ENCODE peak calls at places on chromosomes 6 and 20, in nine cellular contexts. One of them, this sample, is unnamed.

GRCh38 chr20:402496-402885 is 5.6 kb upstream of the RBCK1 start:
- DNase-seq in H9: no peak
- DNase-seq in GM20000: no peak
- DNase-seq in fibroblast of mammary gland: no peak
- DNase-seq in lower lobe of right lung: no peak
- DNase-seq in testis: no peak
- DNase-seq in fibroblast of the aortic adventitia: no peak
- DNase-seq in astrocyte of the spinal cord: no peak
- DNase-seq in B cell: no peak
- DNase-seq in this sample: no peak

GRCh38 chr20:46354920-46355654 is 46.8 kb upstream of the CDH22 start:
- DNase-seq in fibroblast of mammary gland: no peak
- DNase-seq in B cell: no peak
- DNase-seq in astrocyte of the spinal cord: no peak
- DNase-seq in fibroblast of the aortic adventitia: no peak
- DNase-seq in lower lobe of right lung: no peak
- DNase-seq in testis: no peak
- DNase-seq in GM20000: no peak
- DNase-seq in H9: no peak
- DNase-seq in this sample: no peak

GRCh38 chr6:12103158-12103557 is 91.0 kb downstream of the HIVEP1 start:
- DNase-seq in fibroblast of mammary gland: no peak
- DNase-seq in GM20000: no peak
- DNase-seq in lower lobe of right lung: no peak
- DNase-seq in testis: no peak
- DNase-seq in B cell: no peak
- DNase-seq in fibroblast of the aortic adventitia: no peak
- DNase-seq in H9: no peak
- DNase-seq in astrocyte of the spinal cord: no peak
- DNase-seq in this sample: no peak

GRCh38 chr6:149962461-149963211 is 1.1 kb upstream of the ULBP1 start:
- DNase-seq in astrocyte of the spinal cord: no peak
- DNase-seq in B cell: no peak
- DNase-seq in testis: no peak
- DNase-seq in H9: no peak
- DNase-seq in fibroblast of the aortic adventitia: no peak
- DNase-seq in lower lobe of right lung: no peak
- DNase-seq in GM20000: no peak
- DNase-seq in fibroblast of mammary gland: no peak
- DNase-seq in this sample: no peak

GRCh38 chr6:141963543-141964295 is 169.0 kb upstream of the GJE1 start:
- DNase-seq in fibroblast of mammary gland: peak; percentile 55
- DNase-seq in fibroblast of the aortic adventitia: no peak
- DNase-seq in lower lobe of right lung: no peak
- DNase-seq in astrocyte of the spinal cord: no peak
- DNase-seq in H9: no peak
- DNase-seq in testis: no peak
- DNase-seq in B cell: no peak
- DNase-seq in GM20000: no peak
- DNase-seq in this sample: no peak

GRCh38 chr6:17299222-17299621 is 18.1 kb downstream of the RBM24 start:
- DNase-seq in fibroblast of the aortic adventitia: no peak
- DNase-seq in GM20000: no peak
- DNase-seq in H9: no peak
- DNase-seq in astrocyte of the spinal cord: no peak
- DNase-seq in testis: no peak
- DNase-seq in B cell: no peak
- DNase-seq in lower lobe of right lung: no peak
- DNase-seq in fibroblast of mammary gland: no peak
- DNase-seq in this sample: no peak

GRCh38 chr6:155188707-155189496 is 74.9 kb upstream of the CLDN20 start:
- DNase-seq in testis: no peak
- DNase-seq in lower lobe of right lung: no peak
- DNase-seq in H9: no peak
- DNase-seq in astrocyte of the spinal cord: peak; percentile 97
- DNase-seq in fibroblast of mammary gland: peak; percentile 99
- DNase-seq in B cell: no peak
- DNase-seq in fibroblast of the aortic adventitia: peak; percentile 93
- DNase-seq in GM20000: no peak
- DNase-seq in this sample: peak; percentile 87

GRCh38 chr6:67212584-67212983 is 1422.5 kb upstream of the ADGRB3 start:
- DNase-seq in astrocyte of the spinal cord: no peak
- DNase-seq in testis: no peak
- DNase-seq in fibroblast of mammary gland: no peak
- DNase-seq in H9: no peak
- DNase-seq in B cell: no peak
- DNase-seq in lower lobe of right lung: no peak
- DNase-seq in fibroblast of the aortic adventitia: no peak
- DNase-seq in GM20000: no peak
- DNase-seq in this sample: no peak

GRCh38 chr20:305745-306144 is 8.4 kb downstream of the ZCCHC3 start:
- DNase-seq in lower lobe of right lung: no peak
- DNase-seq in H9: no peak
- DNase-seq in GM20000: no peak
- DNase-seq in fibroblast of the aortic adventitia: no peak
- DNase-seq in astrocyte of the spinal cord: no peak
- DNase-seq in testis: no peak
- DNase-seq in B cell: no peak
- DNase-seq in fibroblast of mammary gland: no peak
- DNase-seq in this sample: no peak

GRCh38 chr6:44258325-44258863 is 1.1 kb upstream of the SLC35B2 start:
- DNase-seq in fibroblast of mammary gland: no peak
- DNase-seq in B cell: no peak
- DNase-seq in lower lobe of right lung: no peak
- DNase-seq in fibroblast of the aortic adventitia: no peak
- DNase-seq in GM20000: peak; percentile 40
- DNase-seq in testis: no peak
- DNase-seq in H9: no peak
- DNase-seq in astrocyte of the spinal cord: no peak
- DNase-seq in this sample: no peak

GRCh38 chr6:160013987-160014868 is 45.3 kb downstream of the IGF2R start:
- DNase-seq in fibroblast of the aortic adventitia: no peak
- DNase-seq in lower lobe of right lung: no peak
- DNase-seq in testis: no peak
- DNase-seq in astrocyte of the spinal cord: peak; percentile 28
- DNase-seq in fibroblast of mammary gland: peak; percentile 47
- DNase-seq in B cell: no peak
- DNase-seq in H9: no peak
- DNase-seq in GM20000: no peak
- DNase-seq in this sample: no peak

GRCh38 chr6:35850209-35850608 is 45.1 kb downstream of the LHFPL5 start:
- DNase-seq in fibroblast of mammary gland: no peak
- DNase-seq in testis: no peak
- DNase-seq in B cell: no peak
- DNase-seq in GM20000: no peak
- DNase-seq in H9: no peak
- DNase-seq in fibroblast of the aortic adventitia: no peak
- DNase-seq in astrocyte of the spinal cord: no peak
- DNase-seq in lower lobe of right lung: no peak
- DNase-seq in this sample: no peak
- TF ChIP-seq CTCF in fibroblast of mammary gland: no peak
- TF ChIP-seq CTCF in testis: no peak
- TF ChIP-seq CTCF in B cell: no peak
- TF ChIP-seq CTCF in GM20000: no peak
- TF ChIP-seq CTCF in H9: no peak
- TF ChIP-seq CTCF in fibroblast of the aortic adventitia: no peak
- TF ChIP-seq CTCF in astrocyte of the spinal cord: no peak
- TF ChIP-seq CTCF in lower lobe of right lung: no peak
- TF ChIP-seq CTCF in this sample: no peak

GRCh38 chr20:57449398-57450354 is 58.5 kb downstream of the RBM38 start:
- DNase-seq in GM20000: no peak
- DNase-seq in lower lobe of right lung: no peak
- DNase-seq in B cell: no peak
- DNase-seq in fibroblast of the aortic adventitia: no peak
- DNase-seq in fibroblast of mammary gland: no peak
- DNase-seq in testis: no peak
- DNase-seq in H9: no peak
- DNase-seq in astrocyte of the spinal cord: no peak
- DNase-seq in this sample: no peak
- TF ChIP-seq CTCF in GM20000: no peak
- TF ChIP-seq CTCF in lower lobe of right lung: no peak
- TF ChIP-seq CTCF in B cell: no peak
- TF ChIP-seq CTCF in fibroblast of the aortic adventitia: no peak
- TF ChIP-seq CTCF in fibroblast of mammary gland: no peak
- TF ChIP-seq CTCF in testis: no peak
- TF ChIP-seq CTCF in H9: no peak
- TF ChIP-seq CTCF in astrocyte of the spinal cord: no peak
- TF ChIP-seq CTCF in this sample: no peak

GRCh38 chr6:84748331-84748730 is 16.1 kb downstream of the TBX18 start:
- DNase-seq in H9: no peak
- DNase-seq in fibroblast of the aortic adventitia: no peak
- DNase-seq in testis: no peak
- DNase-seq in fibroblast of mammary gland: no peak
- DNase-seq in GM20000: no peak
- DNase-seq in lower lobe of right lung: no peak
- DNase-seq in B cell: no peak
- DNase-seq in astrocyte of the spinal cord: no peak
- DNase-seq in this sample: no peak

GRCh38 chr6:84753173-84753572 is 11.2 kb downstream of the TBX18 start:
- DNase-seq in lower lobe of right lung: no peak
- DNase-seq in testis: no peak
- DNase-seq in fibroblast of the aortic adventitia: no peak
- DNase-seq in fibroblast of mammary gland: no peak
- DNase-seq in H9: no peak
- DNase-seq in astrocyte of the spinal cord: no peak
- DNase-seq in B cell: no peak
- DNase-seq in GM20000: no peak
- DNase-seq in this sample: no peak

GRCh38 chr6:84749181-84749580 is 15.2 kb downstream of the TBX18 start:
- DNase-seq in fibroblast of the aortic adventitia: no peak
- DNase-seq in lower lobe of right lung: no peak
- DNase-seq in fibroblast of mammary gland: no peak
- DNase-seq in testis: no peak
- DNase-seq in GM20000: no peak
- DNase-seq in astrocyte of the spinal cord: no peak
- DNase-seq in H9: no peak
- DNase-seq in B cell: no peak
- DNase-seq in this sample: no peak

GRCh38 chr6:84756466-84756865 is 7.9 kb downstream of the TBX18 start:
- DNase-seq in fibroblast of mammary gland: no peak
- DNase-seq in astrocyte of the spinal cord: no peak
- DNase-seq in testis: no peak
- DNase-seq in GM20000: no peak
- DNase-seq in B cell: no peak
- DNase-seq in fibroblast of the aortic adventitia: no peak
- DNase-seq in H9: no peak
- DNase-seq in lower lobe of right lung: no peak
- DNase-seq in this sample: no peak

GRCh38 chr6:84752118-84752850 is 12.1 kb downstream of the TBX18 start:
- DNase-seq in GM20000: no peak
- DNase-seq in H9: no peak
- DNase-seq in fibroblast of the aortic adventitia: no peak
- DNase-seq in fibroblast of mammary gland: peak; percentile 63
- DNase-seq in astrocyte of the spinal cord: peak; percentile 75
- DNase-seq in lower lobe of right lung: no peak
- DNase-seq in B cell: no peak
- DNase-seq in testis: no peak
- DNase-seq in this sample: peak; percentile 85
- TF ChIP-seq CTCF in GM20000: no peak
- TF ChIP-seq CTCF in H9: peak; percentile 28
- TF ChIP-seq CTCF in fibroblast of the aortic adventitia: no peak
- TF ChIP-seq CTCF in fibroblast of mammary gland: peak; percentile 27
- TF ChIP-seq CTCF in astrocyte of the spinal cord: peak; percentile 17
- TF ChIP-seq CTCF in lower lobe of right lung: no peak
- TF ChIP-seq CTCF in B cell: no peak
- TF ChIP-seq CTCF in testis: no peak
- TF ChIP-seq CTCF in this sample: peak; percentile 45

GRCh38 chr20:1422756-1423155 is 29.9 kb upstream of the FKBP1A start:
- DNase-seq in lower lobe of right lung: no peak
- DNase-seq in astrocyte of the spinal cord: no peak
- DNase-seq in fibroblast of the aortic adventitia: no peak
- DNase-seq in B cell: no peak
- DNase-seq in testis: no peak
- DNase-seq in GM20000: no peak
- DNase-seq in H9: no peak
- DNase-seq in fibroblast of mammary gland: no peak
- DNase-seq in this sample: no peak

GRCh38 chr20:1426231-1426849 is 33.5 kb upstream of the FKBP1A start:
- DNase-seq in fibroblast of mammary gland: no peak
- DNase-seq in B cell: no peak
- DNase-seq in astrocyte of the spinal cord: no peak
- DNase-seq in H9: no peak
- DNase-seq in fibroblast of the aortic adventitia: no peak
- DNase-seq in testis: no peak
- DNase-seq in lower lobe of right lung: no peak
- DNase-seq in GM20000: no peak
- DNase-seq in this sample: no peak

GRCh38 chr20:1423206-1423605 is 30.4 kb upstream of the FKBP1A start:
- DNase-seq in astrocyte of the spinal cord: no peak
- DNase-seq in fibroblast of the aortic adventitia: no peak
- DNase-seq in H9: no peak
- DNase-seq in fibroblast of mammary gland: no peak
- DNase-seq in testis: no peak
- DNase-seq in B cell: no peak
- DNase-seq in GM20000: no peak
- DNase-seq in lower lobe of right lung: no peak
- DNase-seq in this sample: no peak

GRCh38 chr20:1424336-1424735 is 31.5 kb upstream of the FKBP1A start:
- DNase-seq in B cell: no peak
- DNase-seq in fibroblast of the aortic adventitia: no peak
- DNase-seq in testis: no peak
- DNase-seq in astrocyte of the spinal cord: no peak
- DNase-seq in H9: no peak
- DNase-seq in fibroblast of mammary gland: peak; percentile 24
- DNase-seq in GM20000: no peak
- DNase-seq in lower lobe of right lung: no peak
- DNase-seq in this sample: no peak

GRCh38 chr20:1423625-1424106 is 30.8 kb upstream of the FKBP1A start:
- DNase-seq in testis: no peak
- DNase-seq in H9: peak; percentile 94
- DNase-seq in fibroblast of the aortic adventitia: peak; percentile 51
- DNase-seq in astrocyte of the spinal cord: peak; percentile 80
- DNase-seq in B cell: no peak
- DNase-seq in fibroblast of mammary gland: peak; percentile 76
- DNase-seq in GM20000: no peak
- DNase-seq in lower lobe of right lung: peak; percentile 53
- DNase-seq in this sample: peak; percentile 78
- TF ChIP-seq CTCF in testis: no peak
- TF ChIP-seq CTCF in H9: peak; percentile 68
- TF ChIP-seq CTCF in fibroblast of the aortic adventitia: no peak
- TF ChIP-seq CTCF in astrocyte of the spinal cord: no peak
- TF ChIP-seq CTCF in B cell: no peak
- TF ChIP-seq CTCF in fibroblast of mammary gland: no peak
- TF ChIP-seq CTCF in GM20000: no peak
- TF ChIP-seq CTCF in lower lobe of right lung: no peak
- TF ChIP-seq CTCF in this sample: peak; percentile 48